ENCODE peak calls at places on chromosomes 12 and 14, in eight cellular contexts. One of them, this sample, is unnamed.

GRCh38 chr14:99544971-99545370 is 59.0 kb downstream of the CCDC85C start:
- DNase-seq in heart left ventricle: no peak
- DNase-seq in esophagus squamous epithelium: no peak
- DNase-seq in GM23248: no peak
- DNase-seq in hepatocyte: no peak
- DNase-seq in breast epithelium: no peak
- DNase-seq in lung: no peak
- DNase-seq in SK-N-SH: peak; percentile 51
- DNase-seq in this sample: no peak

GRCh38 chr12:76180401-76181277 is 96.2 kb upstream of the NAP1L1 start:
- DNase-seq in lung: no peak
- DNase-seq in SK-N-SH: no peak
- DNase-seq in breast epithelium: no peak
- DNase-seq in heart left ventricle: no peak
- DNase-seq in GM23248: no peak
- DNase-seq in hepatocyte: no peak
- DNase-seq in esophagus squamous epithelium: no peak
- DNase-seq in this sample: no peak

GRCh38 chr12:120321382-120322202 is 6.0 kb downstream of the PLA2G1B start:
- DNase-seq in SK-N-SH: no peak
- DNase-seq in esophagus squamous epithelium: no peak
- DNase-seq in GM23248: no peak
- DNase-seq in breast epithelium: no peak
- DNase-seq in heart left ventricle: no peak
- DNase-seq in hepatocyte: peak; percentile 73
- DNase-seq in lung: no peak
- DNase-seq in this sample: no peak

GRCh38 chr12:123655420-123655819 is 15.5 kb upstream of the TCTN2 start:
- DNase-seq in heart left ventricle: no peak
- DNase-seq in GM23248: no peak
- DNase-seq in hepatocyte: no peak
- DNase-seq in breast epithelium: no peak
- DNase-seq in lung: no peak
- DNase-seq in SK-N-SH: no peak
- DNase-seq in esophagus squamous epithelium: no peak
- DNase-seq in this sample: no peak

GRCh38 chr14:29814153-29815057 is 113.2 kb downstream of the PRKD1 start:
- DNase-seq in esophagus squamous epithelium: no peak
- DNase-seq in SK-N-SH: no peak
- DNase-seq in hepatocyte: no peak
- DNase-seq in lung: peak; percentile 34
- DNase-seq in heart left ventricle: peak; percentile 69
- DNase-seq in breast epithelium: peak; percentile 32
- DNase-seq in GM23248: no peak
- DNase-seq in this sample: no peak

GRCh38 chr12:42221722-42222121 is 16.3 kb downstream of the YAF2 start:
- DNase-seq in GM23248: no peak
- DNase-seq in breast epithelium: no peak
- DNase-seq in lung: no peak
- DNase-seq in SK-N-SH: no peak
- DNase-seq in esophagus squamous epithelium: no peak
- DNase-seq in heart left ventricle: no peak
- DNase-seq in hepatocyte: no peak
- DNase-seq in this sample: no peak

GRCh38 chr14:51616724-51617409 is 34.8 kb upstream of the FRMD6 start:
- DNase-seq in heart left ventricle: no peak
- DNase-seq in breast epithelium: peak; percentile 67
- DNase-seq in esophagus squamous epithelium: no peak
- DNase-seq in hepatocyte: peak; percentile 60
- DNase-seq in GM23248: peak; percentile 82
- DNase-seq in SK-N-SH: no peak
- DNase-seq in lung: peak; percentile 37
- DNase-seq in this sample: no peak

GRCh38 chr12:56723889-56724659 is 1.0 kb downstream of the NACA start:
- DNase-seq in breast epithelium: peak; percentile 85
- DNase-seq in SK-N-SH: no peak
- DNase-seq in heart left ventricle: no peak
- DNase-seq in esophagus squamous epithelium: no peak
- DNase-seq in hepatocyte: peak; percentile 75
- DNase-seq in GM23248: peak; percentile 95
- DNase-seq in lung: peak; percentile 37
- DNase-seq in this sample: peak; percentile 40

GRCh38 chr14:79783061-79783460 is 428.2 kb downstream of the DIO2 start:
- DNase-seq in heart left ventricle: no peak
- DNase-seq in lung: no peak
- DNase-seq in hepatocyte: no peak
- DNase-seq in breast epithelium: no peak
- DNase-seq in GM23248: no peak
- DNase-seq in esophagus squamous epithelium: no peak
- DNase-seq in SK-N-SH: no peak
- DNase-seq in this sample: no peak

GRCh38 chr14:70782361-70782760 is 27.0 kb downstream of the MAP3K9 start:
- DNase-seq in hepatocyte: no peak
- DNase-seq in heart left ventricle: no peak
- DNase-seq in GM23248: peak; percentile 73
- DNase-seq in SK-N-SH: no peak
- DNase-seq in esophagus squamous epithelium: no peak
- DNase-seq in lung: peak; percentile 36
- DNase-seq in breast epithelium: no peak
- DNase-seq in this sample: no peak

GRCh38 chr12:102480401-102480800 is at the start of gene IGF1:
- DNase-seq in GM23248: peak; percentile 71
- DNase-seq in lung: no peak
- DNase-seq in esophagus squamous epithelium: no peak
- DNase-seq in heart left ventricle: no peak
- DNase-seq in breast epithelium: no peak
- DNase-seq in hepatocyte: peak; percentile 41
- DNase-seq in SK-N-SH: no peak
- DNase-seq in this sample: no peak

GRCh38 chr12:104290320-104290719 is 13.2 kb upstream of the EID3 start:
- DNase-seq in heart left ventricle: no peak
- DNase-seq in esophagus squamous epithelium: no peak
- DNase-seq in SK-N-SH: no peak
- DNase-seq in GM23248: no peak
- DNase-seq in hepatocyte: no peak
- DNase-seq in lung: no peak
- DNase-seq in breast epithelium: no peak
- DNase-seq in this sample: no peak

GRCh38 chr12:32312049-32312670 is 87.2 kb upstream of the FGD4 start:
- DNase-seq in SK-N-SH: peak; percentile 44
- DNase-seq in GM23248: peak; percentile 81
- DNase-seq in hepatocyte: peak; percentile 81
- DNase-seq in lung: no peak
- DNase-seq in heart left ventricle: no peak
- DNase-seq in esophagus squamous epithelium: no peak
- DNase-seq in breast epithelium: no peak
- DNase-seq in this sample: no peak

GRCh38 chr14:89625208-89625987 is 208.4 kb upstream of the FOXN3 start:
- DNase-seq in SK-N-SH: peak; percentile 54
- DNase-seq in heart left ventricle: no peak
- DNase-seq in hepatocyte: peak; percentile 55
- DNase-seq in GM23248: no peak
- DNase-seq in breast epithelium: no peak
- DNase-seq in lung: no peak
- DNase-seq in esophagus squamous epithelium: no peak
- DNase-seq in this sample: peak; percentile 47

GRCh38 chr12:99976762-99977161 is 8.0 kb downstream of the ANKS1B start:
- DNase-seq in lung: no peak
- DNase-seq in esophagus squamous epithelium: no peak
- DNase-seq in heart left ventricle: no peak
- DNase-seq in hepatocyte: no peak
- DNase-seq in breast epithelium: no peak
- DNase-seq in SK-N-SH: no peak
- DNase-seq in GM23248: no peak
- DNase-seq in this sample: no peak

GRCh38 chr12:94566345-94566744 is 84.0 kb downstream of the TMCC3 start:
- DNase-seq in GM23248: no peak
- DNase-seq in esophagus squamous epithelium: no peak
- DNase-seq in SK-N-SH: no peak
- DNase-seq in lung: no peak
- DNase-seq in heart left ventricle: no peak
- DNase-seq in hepatocyte: no peak
- DNase-seq in breast epithelium: no peak
- DNase-seq in this sample: no peak

GRCh38 chr12:75087656-75088055 is 122.0 kb downstream of the KCNC2 start:
- DNase-seq in GM23248: no peak
- DNase-seq in esophagus squamous epithelium: no peak
- DNase-seq in hepatocyte: peak; percentile 8
- DNase-seq in lung: no peak
- DNase-seq in heart left ventricle: no peak
- DNase-seq in SK-N-SH: no peak
- DNase-seq in breast epithelium: no peak
- DNase-seq in this sample: no peak

GRCh38 chr14:68716698-68717097 is 76.2 kb downstream of the ZFP36L1 start:
- DNase-seq in GM23248: no peak
- DNase-seq in lung: no peak
- DNase-seq in esophagus squamous epithelium: no peak
- DNase-seq in hepatocyte: peak; percentile 63
- DNase-seq in SK-N-SH: no peak
- DNase-seq in heart left ventricle: no peak
- DNase-seq in breast epithelium: no peak
- DNase-seq in this sample: no peak

GRCh38 chr12:14768823-14769405 is 34.4 kb downstream of the WBP11 start:
- DNase-seq in hepatocyte: peak; percentile 43
- DNase-seq in heart left ventricle: no peak
- DNase-seq in SK-N-SH: no peak
- DNase-seq in GM23248: peak; percentile 51
- DNase-seq in lung: no peak
- DNase-seq in breast epithelium: no peak
- DNase-seq in esophagus squamous epithelium: no peak
- DNase-seq in this sample: no peak

GRCh38 chr12:19457561-19457960 is 18.3 kb downstream of the AEBP2 start:
- DNase-seq in esophagus squamous epithelium: no peak
- DNase-seq in SK-N-SH: no peak
- DNase-seq in breast epithelium: no peak
- DNase-seq in GM23248: no peak
- DNase-seq in heart left ventricle: no peak
- DNase-seq in lung: no peak
- DNase-seq in hepatocyte: no peak
- DNase-seq in this sample: no peak
- H3K36me3 ChIP-seq in esophagus squamous epithelium: no peaks in the 10 kb centered on the region
- H3K36me3 ChIP-seq in SK-N-SH: no peaks in the 10 kb centered on the region
- H3K36me3 ChIP-seq in breast epithelium: no peaks in the 10 kb centered on the region
- H3K36me3 ChIP-seq in GM23248: no peaks in the 10 kb centered on the region
- H3K36me3 ChIP-seq in heart left ventricle: peaks cover 2% of the 10 kb centered on the region
- H3K36me3 ChIP-seq in lung: no peaks in the 10 kb centered on the region
- H3K36me3 ChIP-seq in hepatocyte: no peaks in the 10 kb centered on the region
- H3K36me3 ChIP-seq in this sample: no peaks in the 10 kb centered on the region

GRCh38 chr12:131002271-131002670 is 48.6 kb downstream of the ADGRD1 start:
- DNase-seq in GM23248: no peak
- DNase-seq in hepatocyte: no peak
- DNase-seq in breast epithelium: no peak
- DNase-seq in SK-N-SH: no peak
- DNase-seq in heart left ventricle: no peak
- DNase-seq in esophagus squamous epithelium: no peak
- DNase-seq in lung: no peak
- DNase-seq in this sample: no peak
- H3K4me1 ChIP-seq in GM23248: no peaks in the 10 kb centered on the region
- H3K4me1 ChIP-seq in hepatocyte: peaks cover 11% of the 10 kb centered on the region
- H3K4me1 ChIP-seq in breast epithelium: no peaks in the 10 kb centered on the region
- H3K4me1 ChIP-seq in SK-N-SH: peaks cover 23% of the 10 kb centered on the region
- H3K4me1 ChIP-seq in heart left ventricle: no peaks in the 10 kb centered on the region
- H3K4me1 ChIP-seq in esophagus squamous epithelium: no peaks in the 10 kb centered on the region
- H3K4me1 ChIP-seq in lung: no peaks in the 10 kb centered on the region
- H3K4me1 ChIP-seq in this sample: peaks cover 4% of the 10 kb centered on the region

DNA sequence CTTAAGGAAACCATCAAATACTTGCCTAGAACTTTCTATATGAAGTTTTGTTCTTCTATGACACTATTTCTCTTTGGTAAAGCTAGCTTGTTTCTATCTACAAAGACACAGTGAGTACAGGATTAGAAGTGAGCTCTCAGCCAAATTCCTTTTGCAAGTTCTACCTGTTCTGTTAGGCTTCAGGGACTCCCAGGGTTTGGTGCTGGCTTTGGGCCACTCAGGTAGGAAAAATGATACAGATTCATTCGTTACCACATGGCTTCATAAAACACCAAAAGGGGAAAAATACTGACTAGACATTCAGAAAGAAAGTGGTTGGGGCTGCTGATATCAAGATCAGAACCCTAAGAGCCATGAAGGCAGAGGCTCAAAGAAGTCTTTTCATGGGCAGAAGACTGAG is 13.8 kb downstream of the ZC2HC1C start:
- DNase-seq in hepatocyte: no peak
- DNase-seq in GM23248: no peak
- DNase-seq in esophagus squamous epithelium: no peak
- DNase-seq in SK-N-SH: no peak
- DNase-seq in heart left ventricle: no peak
- DNase-seq in breast epithelium: no peak
- DNase-seq in lung: no peak
- DNase-seq in this sample: no peak
- H3K36me3 ChIP-seq in hepatocyte: no peaks in the 10 kb centered on the region
- H3K36me3 ChIP-seq in GM23248: peaks cover 48% of the 10 kb centered on the region
- H3K36me3 ChIP-seq in esophagus squamous epithelium: peaks cover 43% of the 10 kb centered on the region
- H3K36me3 ChIP-seq in SK-N-SH: peaks cover 64% of the 10 kb centered on the region
- H3K36me3 ChIP-seq in heart left ventricle: peaks cover 67% of the 10 kb centered on the region
- H3K36me3 ChIP-seq in breast epithelium: peaks cover 4% of the 10 kb centered on the region
- H3K36me3 ChIP-seq in lung: peaks cover 39% of the 10 kb centered on the region
- H3K36me3 ChIP-seq in this sample: peaks cover 56% of the 10 kb centered on the region

DNA sequence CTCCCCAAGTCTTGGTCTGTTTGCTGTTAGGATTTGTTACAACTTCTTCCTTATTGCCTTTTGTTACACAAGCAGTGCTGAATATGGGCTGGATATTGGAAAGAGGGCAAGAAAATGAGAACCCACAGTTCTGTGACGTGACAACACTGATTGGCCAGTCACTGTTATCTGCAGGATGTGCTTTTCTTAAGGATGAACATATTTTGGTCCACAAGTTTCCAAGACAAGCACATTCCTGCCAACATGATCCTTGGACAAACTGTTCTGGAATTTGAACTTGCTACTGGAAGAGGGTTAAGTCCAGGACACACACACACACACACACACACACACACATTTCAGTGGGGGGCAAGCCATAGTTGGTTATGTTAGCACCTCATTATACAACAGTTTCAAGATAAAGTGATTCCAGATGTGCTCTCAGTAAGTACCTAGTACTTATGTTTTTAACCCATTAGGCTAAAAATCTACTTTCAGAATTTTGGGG is 16.6 kb upstream of the SLC38A2 start:
- DNase-seq in heart left ventricle: no peak
- DNase-seq in SK-N-SH: no peak
- DNase-seq in breast epithelium: no peak
- DNase-seq in esophagus squamous epithelium: no peak
- DNase-seq in GM23248: peak; percentile 86
- DNase-seq in hepatocyte: no peak
- DNase-seq in lung: no peak
- DNase-seq in this sample: no peak
- H3K4me1 ChIP-seq in heart left ventricle: peaks cover 70% of the 10 kb centered on the region
- H3K4me1 ChIP-seq in SK-N-SH: peaks cover 12% of the 10 kb centered on the region
- H3K4me1 ChIP-seq in breast epithelium: no peaks in the 10 kb centered on the region
- H3K4me1 ChIP-seq in esophagus squamous epithelium: peaks cover 63% of the 10 kb centered on the region
- H3K4me1 ChIP-seq in GM23248: peaks cover 83% of the 10 kb centered on the region
- H3K4me1 ChIP-seq in hepatocyte: peaks cover 55% of the 10 kb centered on the region
- H3K4me1 ChIP-seq in lung: peaks cover 17% of the 10 kb centered on the region
- H3K4me1 ChIP-seq in this sample: peaks cover 24% of the 10 kb centered on the region